ENCODE peak calls at places on chromosome 2, in ten cellular contexts. One of them, this sample, is unnamed.
A peak's percentile ranks its signal among the peaks of the same experiment; 100 is the strongest.

GRCh38 chr2:226115832-226116200 is 683.8 kb downstream of the IRS1 start:
- DNase-seq in fibroblast of lung: no peak
- DNase-seq in hepatocyte: no peak
- DNase-seq in BJ: no peak
- DNase-seq in prostate gland: no peak
- DNase-seq in brain microvascular endothelial cell: peak; percentile 4
- DNase-seq in GM12864: no peak
- DNase-seq in body of pancreas: no peak
- DNase-seq in heart right ventricle: no peak
- DNase-seq in left ventricle myocardium inferior: no peak
- DNase-seq in this sample: no peak

GRCh38 chr2:66582975-66583842 is 148.3 kb downstream of the MEIS1 start:
- DNase-seq in GM12864: no peak
- DNase-seq in fibroblast of lung: peak; percentile 71
- DNase-seq in BJ: no peak
- DNase-seq in hepatocyte: no peak
- DNase-seq in prostate gland: no peak
- DNase-seq in brain microvascular endothelial cell: no peak
- DNase-seq in heart right ventricle: no peak
- DNase-seq in left ventricle myocardium inferior: no peak
- DNase-seq in body of pancreas: peak; percentile 80
- DNase-seq in this sample: no peak

GRCh38 chr2:29806461-29806860 is 114.9 kb downstream of the ALK start:
- DNase-seq in BJ: no peak
- DNase-seq in left ventricle myocardium inferior: no peak
- DNase-seq in prostate gland: no peak
- DNase-seq in hepatocyte: peak; percentile 31
- DNase-seq in fibroblast of lung: no peak
- DNase-seq in heart right ventricle: no peak
- DNase-seq in body of pancreas: no peak
- DNase-seq in GM12864: no peak
- DNase-seq in brain microvascular endothelial cell: no peak
- DNase-seq in this sample: no peak

GRCh38 chr2:84899181-84899580 is 6.3 kb upstream of the TMSB10 start:
- DNase-seq in body of pancreas: no peak
- DNase-seq in fibroblast of lung: no peak
- DNase-seq in prostate gland: no peak
- DNase-seq in hepatocyte: no peak
- DNase-seq in heart right ventricle: no peak
- DNase-seq in BJ: no peak
- DNase-seq in GM12864: no peak
- DNase-seq in brain microvascular endothelial cell: no peak
- DNase-seq in left ventricle myocardium inferior: no peak
- DNase-seq in this sample: no peak

GRCh38 chr2:207128867-207129266 is 36.9 kb downstream of the KLF7 start:
- DNase-seq in GM12864: no peak
- DNase-seq in heart right ventricle: no peak
- DNase-seq in body of pancreas: no peak
- DNase-seq in prostate gland: no peak
- DNase-seq in fibroblast of lung: no peak
- DNase-seq in brain microvascular endothelial cell: no peak
- DNase-seq in BJ: no peak
- DNase-seq in left ventricle myocardium inferior: no peak
- DNase-seq in hepatocyte: no peak
- DNase-seq in this sample: no peak

GRCh38 chr2:95276244-95276887 is 2.1 kb downstream of the PROM2 start:
- DNase-seq in brain microvascular endothelial cell: no peak
- DNase-seq in left ventricle myocardium inferior: no peak
- DNase-seq in hepatocyte: no peak
- DNase-seq in BJ: no peak
- DNase-seq in fibroblast of lung: no peak
- DNase-seq in body of pancreas: no peak
- DNase-seq in heart right ventricle: no peak
- DNase-seq in GM12864: no peak
- DNase-seq in prostate gland: no peak
- DNase-seq in this sample: no peak

GRCh38 chr2:30679416-30680088 is 127.7 kb downstream of the CAPN13 start:
- DNase-seq in brain microvascular endothelial cell: peak; percentile 14
- DNase-seq in BJ: no peak
- DNase-seq in heart right ventricle: no peak
- DNase-seq in fibroblast of lung: peak; percentile 42
- DNase-seq in hepatocyte: no peak
- DNase-seq in left ventricle myocardium inferior: no peak
- DNase-seq in body of pancreas: no peak
- DNase-seq in GM12864: no peak
- DNase-seq in prostate gland: no peak
- DNase-seq in this sample: no peak

GRCh38 chr2:71673402-71673795 is 220.0 kb downstream of the DYSF start:
- DNase-seq in hepatocyte: no peak
- DNase-seq in brain microvascular endothelial cell: no peak
- DNase-seq in prostate gland: no peak
- DNase-seq in heart right ventricle: no peak
- DNase-seq in GM12864: no peak
- DNase-seq in left ventricle myocardium inferior: no peak
- DNase-seq in body of pancreas: no peak
- DNase-seq in BJ: no peak
- DNase-seq in fibroblast of lung: no peak
- DNase-seq in this sample: no peak

GRCh38 chr2:234071664-234072063 is 21.2 kb downstream of the SPP2 start:
- DNase-seq in prostate gland: no peak
- DNase-seq in brain microvascular endothelial cell: no peak
- DNase-seq in BJ: no peak
- DNase-seq in fibroblast of lung: no peak
- DNase-seq in heart right ventricle: no peak
- DNase-seq in left ventricle myocardium inferior: no peak
- DNase-seq in body of pancreas: no peak
- DNase-seq in hepatocyte: no peak
- DNase-seq in GM12864: no peak
- DNase-seq in this sample: no peak

DNA sequence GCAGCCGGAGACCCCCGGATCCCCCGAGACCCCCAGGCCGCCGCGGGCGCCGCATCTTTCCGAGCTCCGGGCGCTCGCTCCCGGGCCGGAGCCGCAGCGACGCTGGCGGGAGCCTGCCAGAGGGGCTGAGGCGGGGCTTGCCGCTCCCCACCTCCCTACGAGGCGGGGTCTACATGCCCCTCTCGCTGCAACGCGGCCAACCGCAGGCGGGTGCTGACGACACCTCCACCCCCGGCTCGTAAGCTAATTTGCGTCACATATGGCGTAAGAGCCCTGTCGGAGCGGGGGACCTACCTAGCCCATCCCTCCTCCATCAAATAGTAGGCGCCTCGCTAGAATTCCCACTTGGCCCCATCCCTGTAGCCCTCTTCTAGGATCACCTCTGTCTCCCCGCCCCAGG is at the start of gene PTPRN:
- DNase-seq in left ventricle myocardium inferior: no peak
- DNase-seq in brain microvascular endothelial cell: peak; percentile 5
- DNase-seq in body of pancreas: peak; percentile 45
- DNase-seq in prostate gland: no peak
- DNase-seq in heart right ventricle: no peak
- DNase-seq in fibroblast of lung: peak; percentile 87
- DNase-seq in BJ: no peak
- DNase-seq in hepatocyte: peak; percentile 27
- DNase-seq in GM12864: no peak
- DNase-seq in this sample: no peak
- H3K4me3 ChIP-seq in left ventricle myocardium inferior: no peak within 1 kb of the TSS
- H3K4me3 ChIP-seq in brain microvascular endothelial cell: peak within 1 kb of the TSS; percentile 48
- H3K4me3 ChIP-seq in body of pancreas: no peak within 1 kb of the TSS
- H3K4me3 ChIP-seq in prostate gland: no peak within 1 kb of the TSS
- H3K4me3 ChIP-seq in heart right ventricle: no peak within 1 kb of the TSS
- H3K4me3 ChIP-seq in fibroblast of lung: peak within 1 kb of the TSS; percentile 69
- H3K4me3 ChIP-seq in BJ: peak within 1 kb of the TSS; percentile 32
- H3K4me3 ChIP-seq in hepatocyte: no peak within 1 kb of the TSS
- H3K4me3 ChIP-seq in GM12864: no peak within 1 kb of the TSS
- H3K4me3 ChIP-seq in this sample: no peak within 1 kb of the TSS

DNA sequence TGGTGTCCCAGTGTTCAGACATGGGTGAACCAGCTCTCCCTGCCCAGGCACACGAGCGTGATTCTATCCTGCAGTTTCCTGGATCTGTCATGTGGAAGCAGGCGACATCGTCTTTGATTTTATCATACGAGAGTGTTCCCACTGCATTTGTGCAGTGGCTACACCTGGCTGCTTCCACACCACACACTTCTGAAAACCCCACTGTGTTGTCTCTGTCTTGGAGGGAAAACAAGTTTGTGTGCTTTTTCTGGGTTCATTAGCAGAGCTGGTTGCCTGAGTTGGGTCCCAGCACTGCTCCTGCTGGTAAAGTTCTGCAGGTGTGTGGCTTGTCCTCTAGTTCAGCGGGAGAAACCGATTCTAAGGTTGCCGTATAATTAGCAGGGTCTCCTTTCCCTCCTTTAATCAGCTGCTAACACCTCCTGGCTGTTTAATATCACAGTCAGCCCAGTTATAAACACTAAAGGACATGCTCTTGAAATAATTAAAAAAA is 58.5 kb upstream of the TWIST2 start:
- DNase-seq in heart right ventricle: no peak
- DNase-seq in BJ: peak; percentile 16
- DNase-seq in hepatocyte: no peak
- DNase-seq in brain microvascular endothelial cell: no peak
- DNase-seq in left ventricle myocardium inferior: no peak
- DNase-seq in prostate gland: no peak
- DNase-seq in GM12864: no peak
- DNase-seq in body of pancreas: no peak
- DNase-seq in fibroblast of lung: no peak
- DNase-seq in this sample: no peak
- TF ChIP-seq CTCF in heart right ventricle: no peak
- TF ChIP-seq CTCF in BJ: peak; percentile 49
- TF ChIP-seq CTCF in hepatocyte: no peak
- TF ChIP-seq CTCF in brain microvascular endothelial cell: no peak
- TF ChIP-seq CTCF in left ventricle myocardium inferior: no peak
- TF ChIP-seq CTCF in prostate gland: no peak
- TF ChIP-seq CTCF in GM12864: no peak
- TF ChIP-seq CTCF in body of pancreas: no peak
- TF ChIP-seq CTCF in fibroblast of lung: no peak
- TF ChIP-seq CTCF in this sample: no peak

GRCh38 chr2:217787160-217787877 is 215.5 kb downstream of the TNS1 start:
- DNase-seq in fibroblast of lung: no peak
- DNase-seq in hepatocyte: no peak
- DNase-seq in body of pancreas: no peak
- DNase-seq in left ventricle myocardium inferior: no peak
- DNase-seq in GM12864: no peak
- DNase-seq in heart right ventricle: no peak
- DNase-seq in prostate gland: no peak
- DNase-seq in BJ: no peak
- DNase-seq in brain microvascular endothelial cell: no peak
- DNase-seq in this sample: no peak

GRCh38 chr2:217790195-217790594 is 212.6 kb downstream of the TNS1 start:
- DNase-seq in left ventricle myocardium inferior: no peak
- DNase-seq in heart right ventricle: no peak
- DNase-seq in body of pancreas: no peak
- DNase-seq in BJ: no peak
- DNase-seq in GM12864: no peak
- DNase-seq in brain microvascular endothelial cell: peak; percentile 11
- DNase-seq in fibroblast of lung: no peak
- DNase-seq in hepatocyte: no peak
- DNase-seq in prostate gland: no peak
- DNase-seq in this sample: no peak

GRCh38 chr2:217789003-217789735 is 213.6 kb downstream of the TNS1 start:
- DNase-seq in body of pancreas: peak; percentile 87
- DNase-seq in BJ: no peak
- DNase-seq in left ventricle myocardium inferior: peak; percentile 82
- DNase-seq in brain microvascular endothelial cell: peak; percentile 63
- DNase-seq in heart right ventricle: peak; percentile 87
- DNase-seq in hepatocyte: peak; percentile 84
- DNase-seq in prostate gland: peak; percentile 71
- DNase-seq in fibroblast of lung: peak; percentile 64
- DNase-seq in GM12864: no peak
- DNase-seq in this sample: peak; percentile 33

GRCh38 chr2:217789736-217790181 is 213.0 kb downstream of the TNS1 start:
- DNase-seq in prostate gland: no peak
- DNase-seq in fibroblast of lung: no peak
- DNase-seq in hepatocyte: no peak
- DNase-seq in left ventricle myocardium inferior: no peak
- DNase-seq in heart right ventricle: no peak
- DNase-seq in BJ: no peak
- DNase-seq in GM12864: no peak
- DNase-seq in brain microvascular endothelial cell: no peak
- DNase-seq in body of pancreas: no peak
- DNase-seq in this sample: no peak

GRCh38 chr2:217788669-217789002 is 214.2 kb downstream of the TNS1 start:
- DNase-seq in body of pancreas: no peak
- DNase-seq in hepatocyte: no peak
- DNase-seq in heart right ventricle: no peak
- DNase-seq in BJ: no peak
- DNase-seq in left ventricle myocardium inferior: no peak
- DNase-seq in GM12864: no peak
- DNase-seq in fibroblast of lung: no peak
- DNase-seq in prostate gland: no peak
- DNase-seq in brain microvascular endothelial cell: no peak
- DNase-seq in this sample: no peak
- H3K4me3 ChIP-seq in body of pancreas: no peak overlapping the region
- H3K4me3 ChIP-seq in hepatocyte: no peak overlapping the region
- H3K4me3 ChIP-seq in heart right ventricle: no peak overlapping the region
- H3K4me3 ChIP-seq in BJ: no peak overlapping the region
- H3K4me3 ChIP-seq in left ventricle myocardium inferior: no peak overlapping the region
- H3K4me3 ChIP-seq in GM12864: no peak overlapping the region
- H3K4me3 ChIP-seq in fibroblast of lung: no peak overlapping the region
- H3K4me3 ChIP-seq in prostate gland: no peak overlapping the region
- H3K4me3 ChIP-seq in brain microvascular endothelial cell: no peak overlapping the region
- H3K4me3 ChIP-seq in this sample: no peak overlapping the region

GRCh38 chr2:105339414-105339813 is 2.1 kb downstream of the C2orf49 start:
- DNase-seq in body of pancreas: no peak
- DNase-seq in BJ: no peak
- DNase-seq in left ventricle myocardium inferior: no peak
- DNase-seq in hepatocyte: no peak
- DNase-seq in brain microvascular endothelial cell: no peak
- DNase-seq in fibroblast of lung: no peak
- DNase-seq in GM12864: no peak
- DNase-seq in heart right ventricle: no peak
- DNase-seq in prostate gland: no peak
- DNase-seq in this sample: no peak

DNA sequence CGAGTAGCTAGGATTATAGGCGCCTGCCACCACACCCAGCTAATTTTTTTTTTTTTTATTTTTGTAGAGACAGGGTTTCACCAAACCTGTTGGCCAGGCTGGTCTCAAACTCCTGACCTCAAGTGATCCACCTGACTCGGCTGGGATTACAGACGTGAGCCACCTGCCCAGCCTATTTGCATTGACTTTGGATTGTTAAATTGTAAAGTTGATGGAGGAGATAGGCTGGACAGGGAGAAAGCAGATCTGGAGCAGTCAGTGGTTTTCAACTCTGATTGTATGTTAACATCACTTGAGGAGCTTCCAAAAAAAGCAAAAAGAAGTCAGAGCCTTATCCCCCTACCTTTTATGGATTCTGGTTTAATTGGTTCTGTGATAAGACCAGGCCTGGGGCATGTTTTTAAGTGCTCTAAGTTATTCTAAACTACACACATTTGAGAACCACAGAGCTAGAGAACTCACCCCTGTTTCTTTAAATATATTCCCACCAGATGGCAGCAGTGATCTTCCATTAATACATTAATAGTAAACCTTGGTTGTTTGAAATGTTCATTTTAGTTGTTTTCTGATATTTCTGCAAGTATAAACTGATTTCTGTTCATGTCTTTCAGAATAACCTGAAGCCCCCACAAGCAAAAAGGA is 7.5 kb downstream of the C2orf49 start:
- DNase-seq in brain microvascular endothelial cell: no peak
- DNase-seq in BJ: no peak
- DNase-seq in prostate gland: peak; percentile 29
- DNase-seq in fibroblast of lung: peak; percentile 68
- DNase-seq in GM12864: no peak
- DNase-seq in left ventricle myocardium inferior: no peak
- DNase-seq in heart right ventricle: no peak
- DNase-seq in hepatocyte: peak; percentile 69
- DNase-seq in body of pancreas: no peak
- DNase-seq in this sample: no peak
- TF ChIP-seq CTCF in brain microvascular endothelial cell: peak; percentile 2
- TF ChIP-seq CTCF in BJ: peak; percentile 41
- TF ChIP-seq CTCF in prostate gland: no peak
- TF ChIP-seq CTCF in fibroblast of lung: peak; percentile 32
- TF ChIP-seq CTCF in GM12864: no peak
- TF ChIP-seq CTCF in left ventricle myocardium inferior: peak; percentile 56
- TF ChIP-seq CTCF in heart right ventricle: no peak
- TF ChIP-seq CTCF in hepatocyte: peak; percentile 58
- TF ChIP-seq CTCF in body of pancreas: peak; percentile 21
- TF ChIP-seq CTCF in this sample: peak; percentile 36

This sample was measured in GM06990.